ENCODE peak calls at places on chromosomes 5 and 9, in seven cellular contexts. Y is colonic mucosa; E is midbrain; D is SW 1271; N is NCI-H1048; M is type B pancreatic cell; O is NK-92 treated with Interleukin-12 subunit alpha and Interleukin-12 subunit beta, amount 100 ng/mL, for 24 hours. Q is an unnamed sample.

GRCh38 chr5:9714187-9714586 is 84.0 kb upstream of the TAS2R1 start:
- DNase-seq in Y (no peak), E (no peak), D (no peak), N (no peak), M (no peak), O (no peak), Q (no peak)

GRCh38 chr5:38069360-38069759 is 189.0 kb upstream of the EGFLAM start:
- DNase-seq in Y (no peak), E (no peak), D (no peak), N (no peak), M (no peak), O (no peak), Q (peak; percentile 76)

GRCh38 chr5:35345222-35345621 is 114.9 kb upstream of the PRLR start:
- DNase-seq in Y (no peak), E (no peak), D (no peak), N (no peak), M (no peak), O (no peak), Q (no peak)

GRCh38 chr5:87541033-87541432 is 128.3 kb upstream of the CCNH start:
- DNase-seq in Y (peak; percentile 55), E (peak; percentile 89), D (no peak), N (peak; percentile 66), M (no peak), O (no peak), Q (peak; percentile 88)

GRCh38 chr5:113150821-113151220 is 174.2 kb downstream of the DCP2 start:
- DNase-seq in Y (no peak), E (no peak), D (no peak), N (no peak), M (no peak), O (no peak), Q (no peak)

GRCh38 chr5:149228610-149229297 is 42.9 kb upstream of the AFAP1L1 start:
- DNase-seq in Y (peak; percentile 31), E (peak; percentile 60), D (peak; percentile 51), N (no peak), M (no peak), O (no peak), Q (no peak)

GRCh38 chr5:90015584-90016018 is 394.0 kb downstream of the CETN3 start:
- DNase-seq in Y (no peak), E (no peak), D (no peak), N (no peak), M (no peak), O (no peak), Q (no peak)

GRCh38 chr5:73624888-73625287 is 1.1 kb upstream of the ARHGEF28 start:
- DNase-seq in Y (no peak), E (no peak), D (no peak), N (no peak), M (no peak), O (no peak), Q (no peak)

GRCh38 chr9:127637322-127637847 is 25.3 kb downstream of the STXBP1 start:
- DNase-seq in Y (peak; percentile 64), E (no peak), D (no peak), N (no peak), M (no peak), O (no peak), Q (no peak)

GRCh38 chr9:132978451-132979087 is at the start of gene GFI1B:
- DNase-seq in Y (no peak), E (no peak), D (no peak), N (no peak), M (no peak), O (no peak), Q (no peak)

GRCh38 chr5:139908749-139909148 is 113.1 kb downstream of the PSD2 start:
- DNase-seq in Y (no peak), E (no peak), D (no peak), N (no peak), M (no peak), O (no peak), Q (peak; percentile 67)

GRCh38 chr5:126117044-126117443 is 306.2 kb upstream of the GRAMD2B start:
- DNase-seq in Y (no peak), E (no peak), D (no peak), N (no peak), M (no peak), O (no peak), Q (no peak)

GRCh38 chr5:139017624-139018023 is 142.5 kb upstream of the LRRTM2 start:
- DNase-seq in Y (no peak), E (no peak), D (no peak), N (no peak), M (no peak), O (no peak), Q (no peak)

GRCh38 chr5:127577458-127577857 is 60.0 kb downstream of the PRRC1 start:
- DNase-seq in Y (no peak), E (no peak), D (no peak), N (no peak), M (no peak), O (no peak), Q (no peak)

GRCh38 chr9:134983506-134984371 is 66.0 kb upstream of the FCN1 start:
- DNase-seq in Y (no peak), E (no peak), D (no peak), N (no peak), M (peak; percentile 27), O (no peak), Q (no peak)

GRCh38 chr9:2817987-2818386 is 25.9 kb downstream of the PUM3 start:
- DNase-seq in Y (no peak), E (no peak), D (no peak), N (no peak), M (no peak), O (no peak), Q (no peak)

GRCh38 chr5:116531635-116532034 is 43.0 kb downstream of the SEMA6A start:
- DNase-seq in Y (no peak), E (no peak), D (no peak), N (no peak), M (no peak), O (no peak), Q (no peak)

GRCh38 chr9:135268981-135269380 is 181.5 kb downstream of the OLFM1 start:
- DNase-seq in Y (no peak), E (no peak), D (no peak), N (no peak), M (no peak), O (no peak), Q (no peak)

Q was measured in left lobe of liver.